ENCODE peak calls at places on chromosomes 11 and 22, in ten cellular contexts. One of them, this sample, is unnamed.

GRCh38 chr22:25027552-25027951 is 75.0 kb downstream of the KIAA1671 start:
- DNase-seq in GDM1: no peak
- DNase-seq in HT-29: no peak
- DNase-seq in naive thymus-derived CD8-positive, alpha-beta T cell: no peak
- DNase-seq in CD8-positive, alpha-beta memory T cell: no peak
- DNase-seq in effector CD4-positive, alpha-beta T cell: no peak
- DNase-seq in stimulated activated CD8-positive, alpha-beta memory T cell treated with anti-CD3 and anti-CD28 coated beads, Interleukin-4, amount 100 ng/mL, for 4 hours: no peak
- DNase-seq in GM04504: no peak
- DNase-seq in fibroblast of lung: no peak
- DNase-seq in DMS79: no peak
- DNase-seq in this sample: no peak

GRCh38 chr11:95884364-95884763 is 39.5 kb downstream of the MTMR2 start:
- DNase-seq in effector CD4-positive, alpha-beta T cell: no peak
- DNase-seq in GM04504: no peak
- DNase-seq in stimulated activated CD8-positive, alpha-beta memory T cell treated with anti-CD3 and anti-CD28 coated beads, Interleukin-4, amount 100 ng/mL, for 4 hours: no peak
- DNase-seq in DMS79: no peak
- DNase-seq in naive thymus-derived CD8-positive, alpha-beta T cell: no peak
- DNase-seq in fibroblast of lung: peak
- DNase-seq in HT-29: no peak
- DNase-seq in CD8-positive, alpha-beta memory T cell: no peak
- DNase-seq in GDM1: no peak
- DNase-seq in this sample: no peak

GRCh38 chr11:102664001-102664752 is 39.0 kb upstream of the MMP20 start:
- DNase-seq in GM04504: no peak
- DNase-seq in GDM1: no peak
- DNase-seq in fibroblast of lung: no peak
- DNase-seq in naive thymus-derived CD8-positive, alpha-beta T cell: no peak
- DNase-seq in HT-29: peak
- DNase-seq in CD8-positive, alpha-beta memory T cell: no peak
- DNase-seq in DMS79: no peak
- DNase-seq in effector CD4-positive, alpha-beta T cell: no peak
- DNase-seq in stimulated activated CD8-positive, alpha-beta memory T cell treated with anti-CD3 and anti-CD28 coated beads, Interleukin-4, amount 100 ng/mL, for 4 hours: no peak
- DNase-seq in this sample: no peak

GRCh38 chr22:45756558-45756957 is 84.9 kb downstream of the ATXN10 start:
- DNase-seq in fibroblast of lung: peak
- DNase-seq in effector CD4-positive, alpha-beta T cell: no peak
- DNase-seq in DMS79: no peak
- DNase-seq in GM04504: no peak
- DNase-seq in GDM1: no peak
- DNase-seq in HT-29: no peak
- DNase-seq in CD8-positive, alpha-beta memory T cell: no peak
- DNase-seq in naive thymus-derived CD8-positive, alpha-beta T cell: no peak
- DNase-seq in stimulated activated CD8-positive, alpha-beta memory T cell treated with anti-CD3 and anti-CD28 coated beads, Interleukin-4, amount 100 ng/mL, for 4 hours: no peak
- DNase-seq in this sample: no peak

GRCh38 chr11:43358308-43358669 is 431 bp upstream of the TTC17 start:
- DNase-seq in DMS79: no peak
- DNase-seq in GM04504: no peak
- DNase-seq in stimulated activated CD8-positive, alpha-beta memory T cell treated with anti-CD3 and anti-CD28 coated beads, Interleukin-4, amount 100 ng/mL, for 4 hours: no peak
- DNase-seq in HT-29: no peak
- DNase-seq in CD8-positive, alpha-beta memory T cell: no peak
- DNase-seq in fibroblast of lung: peak
- DNase-seq in naive thymus-derived CD8-positive, alpha-beta T cell: no peak
- DNase-seq in GDM1: no peak
- DNase-seq in effector CD4-positive, alpha-beta T cell: no peak
- DNase-seq in this sample: no peak

GRCh38 chr11:68658661-68659060 is 25.7 kb upstream of the GAL start:
- DNase-seq in DMS79: no peak
- DNase-seq in GM04504: no peak
- DNase-seq in naive thymus-derived CD8-positive, alpha-beta T cell: no peak
- DNase-seq in CD8-positive, alpha-beta memory T cell: no peak
- DNase-seq in GDM1: no peak
- DNase-seq in effector CD4-positive, alpha-beta T cell: no peak
- DNase-seq in fibroblast of lung: peak
- DNase-seq in stimulated activated CD8-positive, alpha-beta memory T cell treated with anti-CD3 and anti-CD28 coated beads, Interleukin-4, amount 100 ng/mL, for 4 hours: no peak
- DNase-seq in HT-29: no peak
- DNase-seq in this sample: no peak

GRCh38 chr11:69950120-69950519 is 128.0 kb upstream of the ANO1 start:
- DNase-seq in GDM1: peak
- DNase-seq in HT-29: peak
- DNase-seq in effector CD4-positive, alpha-beta T cell: no peak
- DNase-seq in naive thymus-derived CD8-positive, alpha-beta T cell: no peak
- DNase-seq in stimulated activated CD8-positive, alpha-beta memory T cell treated with anti-CD3 and anti-CD28 coated beads, Interleukin-4, amount 100 ng/mL, for 4 hours: no peak
- DNase-seq in DMS79: no peak
- DNase-seq in GM04504: no peak
- DNase-seq in CD8-positive, alpha-beta memory T cell: no peak
- DNase-seq in fibroblast of lung: peak
- DNase-seq in this sample: peak

GRCh38 chr11:19524171-19524671 is 188.4 kb upstream of the NAV2 start:
- DNase-seq in effector CD4-positive, alpha-beta T cell: no peak
- DNase-seq in CD8-positive, alpha-beta memory T cell: no peak
- DNase-seq in GM04504: no peak
- DNase-seq in fibroblast of lung: peak
- DNase-seq in stimulated activated CD8-positive, alpha-beta memory T cell treated with anti-CD3 and anti-CD28 coated beads, Interleukin-4, amount 100 ng/mL, for 4 hours: no peak
- DNase-seq in naive thymus-derived CD8-positive, alpha-beta T cell: no peak
- DNase-seq in GDM1: no peak
- DNase-seq in HT-29: no peak
- DNase-seq in DMS79: no peak
- DNase-seq in this sample: no peak

GRCh38 chr11:108616549-108616948 is 23.0 kb upstream of the EXPH5 start:
- DNase-seq in HT-29: peak
- DNase-seq in stimulated activated CD8-positive, alpha-beta memory T cell treated with anti-CD3 and anti-CD28 coated beads, Interleukin-4, amount 100 ng/mL, for 4 hours: no peak
- DNase-seq in effector CD4-positive, alpha-beta T cell: no peak
- DNase-seq in DMS79: no peak
- DNase-seq in fibroblast of lung: peak
- DNase-seq in GDM1: no peak
- DNase-seq in CD8-positive, alpha-beta memory T cell: no peak
- DNase-seq in GM04504: peak
- DNase-seq in naive thymus-derived CD8-positive, alpha-beta T cell: no peak
- DNase-seq in this sample: peak

GRCh38 chr22:17218341-17218740 is 894 bp downstream of the ADA2 start:
- DNase-seq in effector CD4-positive, alpha-beta T cell: no peak
- DNase-seq in fibroblast of lung: no peak
- DNase-seq in naive thymus-derived CD8-positive, alpha-beta T cell: no peak
- DNase-seq in CD8-positive, alpha-beta memory T cell: no peak
- DNase-seq in HT-29: no peak
- DNase-seq in GDM1: no peak
- DNase-seq in DMS79: no peak
- DNase-seq in stimulated activated CD8-positive, alpha-beta memory T cell treated with anti-CD3 and anti-CD28 coated beads, Interleukin-4, amount 100 ng/mL, for 4 hours: no peak
- DNase-seq in GM04504: no peak
- DNase-seq in this sample: no peak

GRCh38 chr22:17232406-17232805 is 13.2 kb upstream of the ADA2 start:
- DNase-seq in GM04504: no peak
- DNase-seq in naive thymus-derived CD8-positive, alpha-beta T cell: no peak
- DNase-seq in CD8-positive, alpha-beta memory T cell: no peak
- DNase-seq in GDM1: no peak
- DNase-seq in HT-29: no peak
- DNase-seq in fibroblast of lung: no peak
- DNase-seq in DMS79: no peak
- DNase-seq in effector CD4-positive, alpha-beta T cell: no peak
- DNase-seq in stimulated activated CD8-positive, alpha-beta memory T cell treated with anti-CD3 and anti-CD28 coated beads, Interleukin-4, amount 100 ng/mL, for 4 hours: no peak
- DNase-seq in this sample: no peak

GRCh38 chr11:22199243-22199642 is 6.4 kb downstream of the ANO5 start:
- DNase-seq in CD8-positive, alpha-beta memory T cell: no peak
- DNase-seq in stimulated activated CD8-positive, alpha-beta memory T cell treated with anti-CD3 and anti-CD28 coated beads, Interleukin-4, amount 100 ng/mL, for 4 hours: no peak
- DNase-seq in GM04504: no peak
- DNase-seq in fibroblast of lung: no peak
- DNase-seq in effector CD4-positive, alpha-beta T cell: no peak
- DNase-seq in GDM1: no peak
- DNase-seq in naive thymus-derived CD8-positive, alpha-beta T cell: no peak
- DNase-seq in DMS79: no peak
- DNase-seq in HT-29: no peak
- DNase-seq in this sample: no peak

GRCh38 chr22:27113211-27114030 is 456.0 kb downstream of the MIAT start:
- DNase-seq in GDM1: no peak
- DNase-seq in fibroblast of lung: peak
- DNase-seq in HT-29: peak
- DNase-seq in stimulated activated CD8-positive, alpha-beta memory T cell treated with anti-CD3 and anti-CD28 coated beads, Interleukin-4, amount 100 ng/mL, for 4 hours: no peak
- DNase-seq in CD8-positive, alpha-beta memory T cell: no peak
- DNase-seq in effector CD4-positive, alpha-beta T cell: no peak
- DNase-seq in DMS79: no peak
- DNase-seq in naive thymus-derived CD8-positive, alpha-beta T cell: no peak
- DNase-seq in GM04504: peak
- DNase-seq in this sample: peak

GRCh38 chr11:69598147-69598546 is 42.8 kb upstream of the CCND1 start:
- DNase-seq in CD8-positive, alpha-beta memory T cell: no peak
- DNase-seq in fibroblast of lung: peak
- DNase-seq in effector CD4-positive, alpha-beta T cell: no peak
- DNase-seq in GDM1: no peak
- DNase-seq in naive thymus-derived CD8-positive, alpha-beta T cell: no peak
- DNase-seq in DMS79: no peak
- DNase-seq in GM04504: no peak
- DNase-seq in stimulated activated CD8-positive, alpha-beta memory T cell treated with anti-CD3 and anti-CD28 coated beads, Interleukin-4, amount 100 ng/mL, for 4 hours: no peak
- DNase-seq in HT-29: peak
- DNase-seq in this sample: peak

GRCh38 chr11:69862331-69862761 is 43.1 kb upstream of the FGF3 start:
- DNase-seq in DMS79: no peak
- DNase-seq in GDM1: no peak
- DNase-seq in fibroblast of lung: no peak
- DNase-seq in stimulated activated CD8-positive, alpha-beta memory T cell treated with anti-CD3 and anti-CD28 coated beads, Interleukin-4, amount 100 ng/mL, for 4 hours: no peak
- DNase-seq in CD8-positive, alpha-beta memory T cell: no peak
- DNase-seq in GM04504: no peak
- DNase-seq in HT-29: no peak
- DNase-seq in effector CD4-positive, alpha-beta T cell: no peak
- DNase-seq in naive thymus-derived CD8-positive, alpha-beta T cell: no peak
- DNase-seq in this sample: no peak

GRCh38 chr11:57792060-57792541 is 30.5 kb downstream of the CTNND1 start:
- DNase-seq in effector CD4-positive, alpha-beta T cell: peak
- DNase-seq in stimulated activated CD8-positive, alpha-beta memory T cell treated with anti-CD3 and anti-CD28 coated beads, Interleukin-4, amount 100 ng/mL, for 4 hours: peak
- DNase-seq in HT-29: no peak
- DNase-seq in naive thymus-derived CD8-positive, alpha-beta T cell: peak
- DNase-seq in DMS79: no peak
- DNase-seq in fibroblast of lung: peak
- DNase-seq in GM04504: no peak
- DNase-seq in CD8-positive, alpha-beta memory T cell: peak
- DNase-seq in GDM1: peak
- DNase-seq in this sample: no peak

GRCh38 chr22:21642584-21643448 is 714 bp downstream of the SDF2L1 start:
- DNase-seq in effector CD4-positive, alpha-beta T cell: peak
- DNase-seq in GM04504: no peak
- DNase-seq in DMS79: no peak
- DNase-seq in CD8-positive, alpha-beta memory T cell: peak
- DNase-seq in stimulated activated CD8-positive, alpha-beta memory T cell treated with anti-CD3 and anti-CD28 coated beads, Interleukin-4, amount 100 ng/mL, for 4 hours: no peak
- DNase-seq in HT-29: peak
- DNase-seq in GDM1: peak
- DNase-seq in fibroblast of lung: peak
- DNase-seq in naive thymus-derived CD8-positive, alpha-beta T cell: peak
- DNase-seq in this sample: peak

GRCh38 chr22:49264696-49265095 is 563.0 kb downstream of the BRD1 start:
- DNase-seq in fibroblast of lung: no peak
- DNase-seq in stimulated activated CD8-positive, alpha-beta memory T cell treated with anti-CD3 and anti-CD28 coated beads, Interleukin-4, amount 100 ng/mL, for 4 hours: no peak
- DNase-seq in CD8-positive, alpha-beta memory T cell: no peak
- DNase-seq in GM04504: no peak
- DNase-seq in GDM1: no peak
- DNase-seq in effector CD4-positive, alpha-beta T cell: no peak
- DNase-seq in HT-29: no peak
- DNase-seq in DMS79: no peak
- DNase-seq in naive thymus-derived CD8-positive, alpha-beta T cell: no peak
- DNase-seq in this sample: no peak

GRCh38 chr22:39176673-39177455 is 24.4 kb upstream of the CBX7 start:
- DNase-seq in HT-29: no peak
- DNase-seq in DMS79: no peak
- DNase-seq in CD8-positive, alpha-beta memory T cell: no peak
- DNase-seq in GDM1: no peak
- DNase-seq in GM04504: no peak
- DNase-seq in stimulated activated CD8-positive, alpha-beta memory T cell treated with anti-CD3 and anti-CD28 coated beads, Interleukin-4, amount 100 ng/mL, for 4 hours: no peak
- DNase-seq in naive thymus-derived CD8-positive, alpha-beta T cell: no peak
- DNase-seq in effector CD4-positive, alpha-beta T cell: no peak
- DNase-seq in fibroblast of lung: no peak
- DNase-seq in this sample: no peak

GRCh38 chr22:42305967-42306366 is 35.5 kb upstream of the TCF20 start:
- DNase-seq in GDM1: no peak
- DNase-seq in stimulated activated CD8-positive, alpha-beta memory T cell treated with anti-CD3 and anti-CD28 coated beads, Interleukin-4, amount 100 ng/mL, for 4 hours: no peak
- DNase-seq in CD8-positive, alpha-beta memory T cell: no peak
- DNase-seq in HT-29: no peak
- DNase-seq in fibroblast of lung: no peak
- DNase-seq in effector CD4-positive, alpha-beta T cell: no peak
- DNase-seq in GM04504: no peak
- DNase-seq in naive thymus-derived CD8-positive, alpha-beta T cell: no peak
- DNase-seq in DMS79: no peak
- DNase-seq in this sample: no peak

GRCh38 chr22:46777609-46777970 is 15.1 kb downstream of the TBC1D22A start:
- DNase-seq in CD8-positive, alpha-beta memory T cell: no peak
- DNase-seq in DMS79: peak
- DNase-seq in GDM1: peak
- DNase-seq in naive thymus-derived CD8-positive, alpha-beta T cell: peak
- DNase-seq in fibroblast of lung: no peak
- DNase-seq in HT-29: no peak
- DNase-seq in GM04504: no peak
- DNase-seq in effector CD4-positive, alpha-beta T cell: no peak
- DNase-seq in stimulated activated CD8-positive, alpha-beta memory T cell treated with anti-CD3 and anti-CD28 coated beads, Interleukin-4, amount 100 ng/mL, for 4 hours: no peak
- DNase-seq in this sample: no peak

This sample was measured in SW480.